ENCODE peak calls at places on chromosomes 12 and 14, in six cellular contexts. J is HepG2, L is GM12878, X is A549, Z is H1, U is IMR-90. W is an unnamed sample.

GRCh38 chr12:13234045-13234641 is 37.6 kb downstream of the EMP1 start:
- DNase-seq in J (peak; percentile 34), L (no peak), X (peak; percentile 72), Z (peak; percentile 13), U (peak; percentile 70), W (peak; percentile 46)

GRCh38 chr14:94196057-94196456 is 21.9 kb downstream of the PPP4R4 start:
- DNase-seq in J (no peak), L (no peak), X (no peak), Z (no peak), U (no peak), W (no peak)

GRCh38 chr14:38724621-38725020 is 378.4 kb downstream of the SEC23A start:
- DNase-seq in J (no peak), L (no peak), X (no peak), Z (no peak), U (no peak), W (no peak)

GRCh38 chr14:90518941-90519256 is 122.1 kb downstream of the CALM1 start:
- DNase-seq in J (peak; percentile 53), L (no peak), X (peak; percentile 46), Z (no peak), U (peak; percentile 11), W (no peak)

GRCh38 chr14:69358233-69358963 is 39.7 kb downstream of the ERH start:
- DNase-seq in J (no peak), L (no peak), X (no peak), Z (no peak), U (peak; percentile 6), W (no peak)

GRCh38 chr12:124938606-124939427 is 24.4 kb upstream of the UBC start:
- DNase-seq in J (peak; percentile 78), L (peak; percentile 55), X (peak; percentile 97), Z (no peak), U (peak; percentile 88), W (peak; percentile 61)

GRCh38 chr14:61213116-61213720 is 67.9 kb downstream of the TMEM30B start:
- DNase-seq in J (no peak), L (no peak), X (no peak), Z (no peak), U (peak; percentile 49), W (no peak)

GRCh38 chr12:124500232-124501079 is 67.0 kb downstream of the NCOR2 start:
- DNase-seq in J (peak; percentile 37), L (no peak), X (no peak), Z (peak; percentile 64), U (peak; percentile 57), W (no peak)

GRCh38 chr12:6342140-6342889 is 439 bp upstream of the TNFRSF1A start:
- DNase-seq in J (no peak), L (no peak), X (no peak), Z (no peak), U (no peak), W (no peak)

GRCh38 chr12:6340745-6341438 is 984 bp downstream of the TNFRSF1A start:
- DNase-seq in J (no peak), L (no peak), X (no peak), Z (no peak), U (no peak), W (no peak)

GRCh38 chr12:6341439-6342139 is at the start of gene TNFRSF1A:
- DNase-seq in J (peak; percentile 65), L (no peak), X (peak; percentile 91), Z (no peak), U (peak; percentile 85), W (peak; percentile 83)

GRCh38 chr12:6345319-6346071 is 3.6 kb upstream of the TNFRSF1A start:
- DNase-seq in J (peak; percentile 84), L (no peak), X (peak; percentile 98), Z (no peak), U (peak; percentile 99), W (no peak)

DNA sequence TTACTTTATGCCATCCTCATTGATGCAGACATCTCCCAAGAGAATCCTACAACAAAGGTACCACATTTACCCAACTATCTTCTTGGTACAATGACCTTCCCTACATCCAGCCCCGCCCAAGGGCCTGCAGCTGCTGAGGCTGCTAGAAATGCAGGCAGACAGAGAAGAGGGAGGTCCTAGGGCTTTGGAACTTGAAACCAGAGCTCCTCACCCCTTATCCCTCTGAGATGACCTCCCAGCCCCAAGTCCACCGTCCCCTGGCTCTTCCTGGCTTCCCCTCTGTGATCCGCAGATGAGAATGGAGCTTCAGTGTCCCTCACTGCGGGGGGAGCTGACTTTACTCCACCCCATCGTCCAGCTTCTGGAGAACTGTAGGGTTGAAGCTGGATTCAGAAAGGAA is 1.6 kb upstream of the TNFRSF1A start:
- DNase-seq in J (no peak), L (no peak), X (peak; percentile 71), Z (no peak), U (no peak), W (no peak)
- TF ChIP-seq RFX5 in J (no peak), L (no peak), X (no peak), Z (no peak), U (no peak), W (no peak)

DNA sequence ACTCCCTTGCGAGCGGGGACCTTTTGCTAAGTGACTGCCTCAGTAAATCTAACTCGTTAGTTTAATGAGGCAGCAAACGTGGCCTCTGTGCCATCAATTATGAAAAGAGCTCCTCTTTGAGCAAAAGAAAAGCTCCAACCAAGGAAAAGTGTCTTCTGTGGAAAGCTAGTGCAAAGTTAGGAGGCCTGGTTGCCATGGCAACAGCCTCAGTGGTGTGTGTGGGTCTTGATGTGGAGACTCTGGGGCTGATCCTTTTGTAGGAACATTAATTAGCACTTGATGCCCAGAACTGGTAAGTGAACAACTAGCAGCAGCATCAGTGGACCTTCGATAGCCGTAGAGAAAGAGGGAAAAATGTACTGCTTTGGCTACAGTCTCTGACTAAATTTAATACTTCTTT is 145.7 kb downstream of the CHST11 start:
- DNase-seq in J (no peak), L (no peak), X (no peak), Z (no peak), U (no peak), W (no peak)
- H3K4me1 ChIP-seq in J (no peaks in the 10 kb centered on the region), L (peaks cover 41% of the 10 kb centered on the region), X (peaks cover 77% of the 10 kb centered on the region), Z (peaks cover 6% of the 10 kb centered on the region), U (peaks cover 7% of the 10 kb centered on the region), W (peaks cover 12% of the 10 kb centered on the region)

DNA sequence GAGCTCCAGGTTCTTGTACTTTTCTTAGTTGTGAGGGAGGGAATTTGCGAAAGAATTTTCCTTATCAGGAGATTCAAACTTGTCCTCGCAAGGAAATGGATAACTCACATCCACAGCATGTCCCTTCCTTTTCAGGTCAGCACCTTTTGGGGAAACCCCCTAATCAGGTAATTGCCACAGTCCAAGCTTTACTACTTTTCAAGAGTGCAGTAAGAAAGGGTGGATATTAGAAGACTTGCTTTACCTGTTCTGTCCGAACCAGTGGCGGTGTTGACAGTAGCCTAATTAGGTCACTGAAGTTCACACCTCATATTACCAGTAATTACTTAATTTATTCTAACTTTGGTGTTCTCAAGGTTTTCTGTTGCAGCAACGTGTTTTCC is 6.7 kb upstream of the C12orf50 start:
- DNase-seq in J (no peak), L (no peak), X (no peak), Z (no peak), U (no peak), W (no peak)
- TF ChIP-seq RFX5 in J (no peak), L (no peak), X (no peak), Z (no peak), U (no peak), W (no peak)

DNA sequence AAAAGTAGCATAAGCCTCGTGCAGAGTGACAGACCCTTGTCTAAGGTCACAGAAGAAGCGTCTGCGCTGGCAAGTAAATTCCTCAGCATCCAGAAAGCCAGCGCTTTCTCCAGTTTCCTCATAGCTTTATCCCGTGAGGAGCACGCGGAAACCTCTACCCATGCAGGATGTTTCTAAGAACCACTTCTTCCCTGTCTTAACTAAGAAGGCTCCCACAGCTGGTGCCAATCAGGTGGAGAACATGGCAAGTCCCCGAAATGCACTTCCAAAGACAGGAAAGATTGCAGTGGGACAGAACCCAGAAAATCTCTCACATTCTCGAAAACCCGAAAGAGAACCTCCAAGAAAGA is 968 bp upstream of the ARID4A start:
- DNase-seq in J (no peak), L (no peak), X (no peak), Z (no peak), U (no peak), W (no peak)
- H3K4me1 ChIP-seq in J (peaks cover 50% of the 10 kb centered on the region), L (peaks cover 3% of the 10 kb centered on the region), X (peaks cover 23% of the 10 kb centered on the region), Z (no peaks in the 10 kb centered on the region), U (no peaks in the 10 kb centered on the region), W (peaks cover 8% of the 10 kb centered on the region)